ENCODE peak calls at places on chromosomes 4 and X, in seven cellular contexts. T, U, D, Q, X, V and K are unnamed samples.

GRCh38 chrX:131262738-131263679 is 26.1 kb downstream of the IGSF1 start:
- DNase-seq in T (no peak), U (peak; percentile 58), D (no peak), Q (no peak), X (no peak), V (no peak), K (no peak)

GRCh38 chr4:89277412-89277811 is 30.2 kb downstream of the GPRIN3 start:
- DNase-seq in T (no peak), U (no peak), D (no peak), Q (no peak), X (no peak), V (no peak), K (no peak)

GRCh38 chr4:54651050-54651449 is 6.7 kb upstream of the KIT start:
- DNase-seq in T (no peak), U (no peak), D (no peak), Q (no peak), X (no peak), V (no peak), K (no peak)

GRCh38 chr4:110487873-110488272 is 11.9 kb downstream of the ENPEP start:
- DNase-seq in T (no peak), U (no peak), D (no peak), Q (no peak), X (no peak), V (no peak), K (no peak)

GRCh38 chr4:71288875-71289274 is 49.9 kb upstream of the SLC4A4 start:
- DNase-seq in T (no peak), U (no peak), D (no peak), Q (no peak), X (no peak), V (no peak), K (no peak)

GRCh38 chr4:138673053-138673452 is 342.5 kb upstream of the NOCT start:
- DNase-seq in T (no peak), U (no peak), D (no peak), Q (no peak), X (no peak), V (peak; percentile 23), K (no peak)

GRCh38 chrX:130975947-130976346 is 72.9 kb upstream of the ENOX2 start:
- DNase-seq in T (no peak), U (peak; percentile 39), D (no peak), Q (peak; percentile 27), X (no peak), V (no peak), K (no peak)

GRCh38 chrX:19725545-19726102 is 161.8 kb downstream of the SH3KBP1 start:
- DNase-seq in T (no peak), U (no peak), D (no peak), Q (no peak), X (no peak), V (peak; percentile 72), K (no peak)

GRCh38 chr4:36489798-36490197 is 208.4 kb downstream of the DTHD1 start:
- DNase-seq in T (no peak), U (no peak), D (no peak), Q (no peak), X (no peak), V (no peak), K (no peak)

GRCh38 chr4:177263818-177264217 is 45.9 kb upstream of the NEIL3 start:
- DNase-seq in T (no peak), U (no peak), D (no peak), Q (no peak), X (no peak), V (no peak), K (no peak)

GRCh38 chr4:97110506-97110905 is 1032.8 kb downstream of the STPG2 start:
- DNase-seq in T (no peak), U (no peak), D (no peak), Q (no peak), X (no peak), V (no peak), K (no peak)
- H3K27ac ChIP-seq in T (no peak overlapping the region), U (no peak overlapping the region), D (no peak overlapping the region), Q (no peak overlapping the region), X (no peak overlapping the region), V (no peak overlapping the region), K (no peak overlapping the region)

GRCh38 chrX:10118530-10118929 is 38.2 kb upstream of the CLCN4 start:
- DNase-seq in T (no peak), U (no peak), D (no peak), Q (no peak), X (no peak), V (no peak), K (no peak)

GRCh38 chrX:10120828-10121227 is 35.9 kb upstream of the CLCN4 start:
- DNase-seq in T (no peak), U (no peak), D (no peak), Q (no peak), X (no peak), V (peak; percentile 48), K (no peak)

GRCh38 chrX:10117864-10118377 is 38.9 kb upstream of the CLCN4 start:
- DNase-seq in T (no peak), U (no peak), D (no peak), Q (no peak), X (no peak), V (no peak), K (no peak)

GRCh38 chrX:10117301-10117700 is 39.5 kb upstream of the CLCN4 start:
- DNase-seq in T (no peak), U (no peak), D (no peak), Q (no peak), X (no peak), V (no peak), K (no peak)

DNA sequence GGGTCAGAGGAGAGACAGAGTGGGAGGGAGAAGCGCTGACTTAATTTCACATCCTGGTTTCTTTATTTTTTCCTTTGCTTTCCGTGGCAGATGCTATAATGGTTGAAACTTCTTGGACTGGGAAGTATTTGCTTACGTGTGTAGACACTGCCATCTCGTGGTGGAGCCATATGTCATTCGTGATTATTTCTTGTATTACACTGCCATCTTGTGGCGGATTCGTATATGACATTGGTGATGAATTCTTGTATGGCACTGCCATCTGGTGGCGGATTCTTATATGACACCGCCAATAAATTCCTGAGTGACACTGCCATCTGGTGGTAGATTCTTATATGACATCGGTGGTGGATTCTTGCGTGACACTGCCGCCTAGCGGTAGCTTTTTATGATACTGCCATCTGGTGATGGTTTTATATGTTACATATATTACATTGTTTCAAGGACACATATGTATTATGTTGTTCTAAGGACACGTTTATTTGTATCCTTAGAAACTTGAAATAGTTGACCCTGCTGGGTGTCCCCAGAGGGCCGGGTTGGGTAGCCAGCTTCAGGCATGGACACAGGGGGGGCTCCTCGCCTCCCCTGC is 37.3 kb upstream of the CLCN4 start:
- DNase-seq in T (peak; percentile 84), U (peak; percentile 49), D (peak; percentile 72), Q (peak; percentile 48), X (peak; percentile 37), V (peak; percentile 84), K (peak; percentile 89)
- TF ChIP-seq POLR2A in T (peak; percentile 46), U (no peak), D (no peak), Q (no peak), X (peak; percentile 51), V (no peak), K (no peak)

GRCh38 chr4:95761871-95762270 is 78.0 kb upstream of the PDHA2 start:
- DNase-seq in T (no peak), U (no peak), D (no peak), Q (no peak), X (no peak), V (no peak), K (no peak)
- H3K27ac ChIP-seq in T (no peak overlapping the region), U (no peak overlapping the region), D (no peak overlapping the region), Q (no peak overlapping the region), X (no peak overlapping the region), V (no peak overlapping the region), K (no peak overlapping the region)

DNA sequence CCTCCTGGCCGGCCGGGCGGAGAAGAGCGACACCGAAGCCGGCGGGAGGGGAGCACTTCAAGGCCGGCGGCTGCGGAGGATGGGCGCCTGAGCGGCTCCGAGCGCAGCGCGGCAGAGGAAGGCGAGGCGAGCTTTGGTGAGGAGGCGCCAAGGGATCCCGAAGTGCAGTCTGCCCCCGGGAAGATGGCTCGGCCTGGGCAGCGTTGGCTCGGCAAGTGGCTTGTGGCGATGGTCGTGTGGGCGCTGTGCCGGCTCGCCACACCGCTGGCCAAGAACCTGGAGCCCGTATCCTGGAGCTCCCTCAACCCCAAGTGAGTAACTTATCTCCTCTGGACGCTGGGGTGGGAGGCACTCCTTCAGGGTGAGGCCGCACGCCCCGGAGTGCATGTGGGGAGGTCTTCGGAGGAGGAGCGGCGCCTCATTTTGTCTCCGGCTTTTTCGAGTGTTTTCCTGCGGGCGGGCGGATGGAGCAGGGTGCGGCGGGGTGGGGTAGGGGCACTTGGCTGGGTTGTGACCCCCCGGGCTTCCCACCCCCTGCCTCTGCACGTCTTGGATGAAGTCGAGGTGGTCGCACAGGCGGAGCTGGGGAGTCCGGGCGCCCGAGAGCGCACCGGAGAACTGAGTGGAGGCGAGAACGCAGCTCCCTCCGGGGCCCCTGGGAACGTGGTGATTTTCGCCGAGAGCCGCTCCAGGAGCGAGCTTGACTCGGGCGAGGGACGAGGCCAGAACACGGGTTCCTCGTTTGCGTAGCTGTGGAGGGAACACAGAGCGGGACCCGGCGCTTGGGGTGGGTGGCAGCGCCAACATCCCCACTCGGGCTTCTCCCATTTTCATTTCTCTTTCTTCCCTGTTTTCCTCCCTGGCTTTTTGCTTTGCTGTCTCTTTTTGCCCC is 1.0 kb downstream of the EFNB1 start:
- DNase-seq in T (no peak), U (no peak), D (no peak), Q (no peak), X (no peak), V (peak; percentile 23), K (peak; percentile 64)
- TF ChIP-seq POLR2A in T (no peak), U (no peak), D (no peak), Q (no peak), X (no peak), V (no peak), K (no peak)

GRCh38 chrX:78950157-78950556 is 5.0 kb downstream of the P2RY10 start:
- DNase-seq in T (no peak), U (no peak), D (no peak), Q (no peak), X (no peak), V (no peak), K (no peak)

GRCh38 chrX:78946178-78946896 is 1.1 kb downstream of the P2RY10 start:
- DNase-seq in T (no peak), U (no peak), D (no peak), Q (no peak), X (no peak), V (no peak), K (no peak)

GRCh38 chrX:78944351-78944750 is 840 bp upstream of the P2RY10 start:
- DNase-seq in T (no peak), U (no peak), D (no peak), Q (no peak), X (no peak), V (no peak), K (no peak)

DNA sequence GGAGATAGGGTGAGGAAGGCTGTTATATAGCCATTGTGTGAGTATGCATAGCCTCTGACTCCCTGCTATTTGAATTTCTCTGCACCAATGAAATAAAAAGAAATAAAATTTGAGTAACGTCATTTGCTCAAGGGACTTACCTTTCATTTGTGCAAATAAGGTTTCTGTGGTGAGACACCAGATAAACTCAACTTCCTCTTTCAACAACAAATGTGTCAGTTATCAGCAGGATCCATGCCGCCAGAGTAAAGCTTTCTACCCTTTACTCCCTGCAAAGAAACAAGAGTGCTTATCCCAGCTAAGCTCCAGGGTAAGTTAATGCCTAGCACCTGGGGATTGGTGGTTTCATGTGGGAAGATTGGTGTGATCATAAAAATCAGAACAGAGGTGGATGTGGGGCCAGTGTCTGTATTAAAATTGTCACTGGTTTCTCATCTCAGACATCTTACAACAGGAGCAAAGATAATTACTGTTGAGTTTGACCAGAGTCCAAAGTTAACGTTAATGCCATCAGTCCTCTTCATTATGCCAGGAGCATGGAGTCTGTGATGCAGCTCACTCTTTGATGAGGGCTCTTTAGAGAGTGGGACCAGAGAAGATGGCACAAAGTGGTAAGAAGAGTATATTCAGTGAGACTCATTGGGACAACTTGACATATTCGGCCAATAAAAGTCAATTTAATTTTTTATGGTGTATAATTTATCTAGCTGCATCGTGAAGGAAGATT is at the start of gene P2RY10:
- DNase-seq in T (no peak), U (no peak), D (no peak), Q (no peak), X (no peak), V (no peak), K (no peak)
- H3K27ac ChIP-seq in T (no peak within 1 kb of the TSS), U (no peak within 1 kb of the TSS), D (no peak within 1 kb of the TSS), Q (no peak within 1 kb of the TSS), X (peak within 1 kb of the TSS; percentile 50), V (no peak within 1 kb of the TSS), K (peak within 1 kb of the TSS; percentile 71)